ENCODE peak calls at places on chromosomes 4 and X, in six cellular contexts. One of them, this sample, is unnamed.

GRCh38 chr4:108188770-108189169 is 20.0 kb upstream of the LEF1 start:
- DNase-seq in spleen: no peak
- DNase-seq in fibroblast of lung: no peak
- DNase-seq in H1: no peak
- DNase-seq in GM23338: no peak
- DNase-seq in ovary: no peak
- DNase-seq in this sample: no peak

GRCh38 chrX:106670631-106671030 is 55.9 kb upstream of the RNF128 start:
- DNase-seq in spleen: no peak
- DNase-seq in fibroblast of lung: peak; percentile 10
- DNase-seq in H1: no peak
- DNase-seq in GM23338: no peak
- DNase-seq in ovary: no peak
- DNase-seq in this sample: no peak

GRCh38 chr4:6957148-6957520 is 47.5 kb downstream of the TBC1D14 start:
- DNase-seq in spleen: no peak
- DNase-seq in fibroblast of lung: no peak
- DNase-seq in H1: no peak
- DNase-seq in GM23338: no peak
- DNase-seq in ovary: no peak
- DNase-seq in this sample: no peak

GRCh38 chrX:133698298-133698697 is 283.0 kb upstream of the GPC4 start:
- DNase-seq in spleen: no peak
- DNase-seq in fibroblast of lung: peak; percentile 28
- DNase-seq in H1: no peak
- DNase-seq in GM23338: peak; percentile 29
- DNase-seq in ovary: no peak
- DNase-seq in this sample: no peak

GRCh38 chr4:145278341-145279121 is 98.1 kb upstream of the OTUD4 start:
- DNase-seq in spleen: no peak
- DNase-seq in fibroblast of lung: peak; percentile 87
- DNase-seq in H1: no peak
- DNase-seq in GM23338: no peak
- DNase-seq in ovary: no peak
- DNase-seq in this sample: no peak

GRCh38 chr4:41660350-41660749 is 88.2 kb downstream of the PHOX2B start:
- DNase-seq in spleen: no peak
- DNase-seq in fibroblast of lung: no peak
- DNase-seq in H1: no peak
- DNase-seq in GM23338: no peak
- DNase-seq in ovary: no peak
- DNase-seq in this sample: no peak

GRCh38 chrX:153321381-153322105 is at the start of gene PNMA6F:
- DNase-seq in spleen: no peak
- DNase-seq in fibroblast of lung: no peak
- DNase-seq in H1: no peak
- DNase-seq in GM23338: peak; percentile 36
- DNase-seq in ovary: no peak
- DNase-seq in this sample: no peak

GRCh38 chrX:46649421-46650260 is 76.1 kb downstream of the CHST7 start:
- DNase-seq in spleen: no peak
- DNase-seq in fibroblast of lung: no peak
- DNase-seq in H1: peak; percentile 13
- DNase-seq in GM23338: peak; percentile 71
- DNase-seq in ovary: peak; percentile 62
- DNase-seq in this sample: no peak

GRCh38 chr4:8278009-8278395 is 8.4 kb downstream of the HTRA3 start:
- DNase-seq in spleen: peak; percentile 32
- DNase-seq in fibroblast of lung: peak; percentile 34
- DNase-seq in H1: no peak
- DNase-seq in GM23338: no peak
- DNase-seq in ovary: peak; percentile 43
- DNase-seq in this sample: no peak

GRCh38 chr4:24143741-24144140 is 253.9 kb upstream of the PPARGC1A start:
- DNase-seq in spleen: no peak
- DNase-seq in fibroblast of lung: no peak
- DNase-seq in H1: no peak
- DNase-seq in GM23338: no peak
- DNase-seq in ovary: no peak
- DNase-seq in this sample: no peak

GRCh38 chr4:165972747-165973146 is 99.7 kb downstream of the TLL1 start:
- DNase-seq in spleen: no peak
- DNase-seq in fibroblast of lung: peak; percentile 25
- DNase-seq in H1: no peak
- DNase-seq in GM23338: no peak
- DNase-seq in ovary: no peak
- DNase-seq in this sample: no peak

GRCh38 chr4:173748353-173748752 is 218.3 kb upstream of the HAND2 start:
- DNase-seq in spleen: no peak
- DNase-seq in fibroblast of lung: no peak
- DNase-seq in H1: no peak
- DNase-seq in GM23338: no peak
- DNase-seq in ovary: no peak
- DNase-seq in this sample: no peak

GRCh38 chrX:105658136-105658535 is 164.2 kb upstream of the NRK start:
- DNase-seq in spleen: no peak
- DNase-seq in fibroblast of lung: peak; percentile 11
- DNase-seq in H1: no peak
- DNase-seq in GM23338: no peak
- DNase-seq in ovary: no peak
- DNase-seq in this sample: no peak

GRCh38 chrX:112760697-112761096 is 79.9 kb downstream of the AMOT start:
- DNase-seq in spleen: no peak
- DNase-seq in fibroblast of lung: peak; percentile 44
- DNase-seq in H1: no peak
- DNase-seq in GM23338: peak; percentile 16
- DNase-seq in ovary: no peak
- DNase-seq in this sample: no peak

GRCh38 chr4:143302526-143302925 is 34.1 kb upstream of the GAB1 start:
- DNase-seq in spleen: no peak
- DNase-seq in fibroblast of lung: peak; percentile 59
- DNase-seq in H1: no peak
- DNase-seq in GM23338: peak; percentile 24
- DNase-seq in ovary: no peak
- DNase-seq in this sample: no peak

DNA sequence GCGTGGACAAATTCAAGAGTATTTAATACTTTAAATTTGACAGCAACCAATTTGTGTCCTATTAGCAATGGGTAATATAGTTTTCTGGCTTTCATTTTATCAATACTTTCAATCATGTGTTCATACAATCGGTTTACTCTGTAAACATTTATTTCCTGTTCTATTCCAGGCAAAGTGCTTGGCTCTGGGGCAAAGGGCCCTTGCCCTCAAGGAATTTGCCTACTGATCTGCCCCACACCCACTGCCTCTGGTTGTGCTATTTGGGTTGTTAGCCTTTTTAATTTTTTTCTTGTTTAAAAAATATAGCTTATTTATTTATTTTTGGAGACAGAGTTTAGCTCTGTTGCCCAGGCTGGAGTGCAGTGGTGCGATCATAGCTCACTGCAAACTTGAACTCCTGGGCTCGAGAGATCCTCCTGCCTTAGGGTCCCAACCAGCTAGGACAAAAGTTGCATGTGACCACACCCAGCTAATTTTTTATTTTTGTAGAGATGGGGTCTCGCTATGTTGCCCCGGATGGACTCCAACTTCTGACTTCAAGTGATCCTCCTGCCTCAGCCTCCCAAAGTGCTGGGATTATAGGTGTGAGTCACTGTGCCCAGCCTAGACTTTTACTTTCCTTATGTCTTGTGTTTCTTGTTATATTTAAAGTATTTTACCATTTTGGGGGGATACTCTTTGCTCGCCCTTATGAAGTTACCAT is 30.7 kb upstream of the CBR4 start:
- DNase-seq in spleen: no peak
- DNase-seq in fibroblast of lung: no peak
- DNase-seq in H1: no peak
- DNase-seq in GM23338: no peak
- DNase-seq in ovary: no peak
- DNase-seq in this sample: no peak
- H3K4me3 ChIP-seq in spleen: no peak overlapping the region
- H3K4me3 ChIP-seq in fibroblast of lung: no peak overlapping the region
- H3K4me3 ChIP-seq in H1: no peak overlapping the region
- H3K4me3 ChIP-seq in GM23338: no peak overlapping the region
- H3K4me3 ChIP-seq in ovary: no peak overlapping the region
- H3K4me3 ChIP-seq in this sample: no peak overlapping the region

GRCh38 chr4:56308384-56308783 is 78.9 kb downstream of the AASDH start:
- DNase-seq in spleen: no peak
- DNase-seq in fibroblast of lung: no peak
- DNase-seq in H1: no peak
- DNase-seq in GM23338: no peak
- DNase-seq in ovary: no peak
- DNase-seq in this sample: no peak

GRCh38 chr4:56307423-56307822 is 79.9 kb downstream of the AASDH start:
- DNase-seq in spleen: no peak
- DNase-seq in fibroblast of lung: peak; percentile 45
- DNase-seq in H1: no peak
- DNase-seq in GM23338: no peak
- DNase-seq in ovary: no peak
- DNase-seq in this sample: peak; percentile 97

GRCh38 chr4:56311299-56311975 is 75.9 kb downstream of the AASDH start:
- DNase-seq in spleen: no peak
- DNase-seq in fibroblast of lung: no peak
- DNase-seq in H1: no peak
- DNase-seq in GM23338: no peak
- DNase-seq in ovary: no peak
- DNase-seq in this sample: no peak

GRCh38 chr4:56313132-56313531 is 74.2 kb downstream of the AASDH start:
- DNase-seq in spleen: no peak
- DNase-seq in fibroblast of lung: no peak
- DNase-seq in H1: no peak
- DNase-seq in GM23338: no peak
- DNase-seq in ovary: no peak
- DNase-seq in this sample: no peak

GRCh38 chr4:56310401-56310800 is 76.9 kb downstream of the AASDH start:
- DNase-seq in spleen: no peak
- DNase-seq in fibroblast of lung: no peak
- DNase-seq in H1: no peak
- DNase-seq in GM23338: no peak
- DNase-seq in ovary: no peak
- DNase-seq in this sample: no peak
- H3K36me3 ChIP-seq in spleen: no peaks in the 10 kb centered on the region
- H3K36me3 ChIP-seq in fibroblast of lung: no peaks in the 10 kb centered on the region
- H3K36me3 ChIP-seq in H1: peaks cover 7% of the 10 kb centered on the region
- H3K36me3 ChIP-seq in GM23338: no peaks in the 10 kb centered on the region
- H3K36me3 ChIP-seq in ovary: no peaks in the 10 kb centered on the region
- H3K36me3 ChIP-seq in this sample: peaks cover 1% of the 10 kb centered on the region

GRCh38 chr4:76219299-76220055 is 5.9 kb upstream of the SCARB2 start:
- DNase-seq in spleen: no peak
- DNase-seq in fibroblast of lung: peak; percentile 14
- DNase-seq in H1: no peak
- DNase-seq in GM23338: no peak
- DNase-seq in ovary: no peak
- DNase-seq in this sample: no peak

GRCh38 chr4:76226418-76226817 is 12.8 kb upstream of the SCARB2 start:
- DNase-seq in spleen: no peak
- DNase-seq in fibroblast of lung: no peak
- DNase-seq in H1: no peak
- DNase-seq in GM23338: no peak
- DNase-seq in ovary: no peak
- DNase-seq in this sample: no peak

DNA sequence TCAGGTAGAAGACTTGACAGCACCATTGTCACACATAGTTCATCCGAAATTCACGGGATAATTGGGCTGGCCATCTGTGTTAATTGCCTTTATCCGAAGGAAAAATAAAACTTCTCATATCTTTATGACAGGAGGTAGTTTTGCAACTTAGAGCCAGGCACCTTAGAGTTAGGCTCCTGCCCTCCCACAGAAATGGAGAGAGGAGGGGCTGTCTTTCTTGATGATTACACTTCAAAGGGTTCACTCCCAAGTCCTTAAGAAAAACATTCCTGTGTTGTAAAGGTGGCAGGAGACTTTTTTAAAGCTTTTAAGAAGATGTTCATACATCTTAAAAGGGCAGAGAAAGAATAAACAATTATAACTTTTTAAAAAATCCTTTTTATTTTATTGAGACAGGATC is 10.6 kb upstream of the SCARB2 start:
- DNase-seq in spleen: no peak
- DNase-seq in fibroblast of lung: no peak
- DNase-seq in H1: no peak
- DNase-seq in GM23338: no peak
- DNase-seq in ovary: no peak
- DNase-seq in this sample: no peak
- TF ChIP-seq CTCF in spleen: no peak
- TF ChIP-seq CTCF in fibroblast of lung: no peak
- TF ChIP-seq CTCF in H1: no peak
- TF ChIP-seq CTCF in GM23338: no peak
- TF ChIP-seq CTCF in ovary: no peak
- TF ChIP-seq CTCF in this sample: no peak

DNA sequence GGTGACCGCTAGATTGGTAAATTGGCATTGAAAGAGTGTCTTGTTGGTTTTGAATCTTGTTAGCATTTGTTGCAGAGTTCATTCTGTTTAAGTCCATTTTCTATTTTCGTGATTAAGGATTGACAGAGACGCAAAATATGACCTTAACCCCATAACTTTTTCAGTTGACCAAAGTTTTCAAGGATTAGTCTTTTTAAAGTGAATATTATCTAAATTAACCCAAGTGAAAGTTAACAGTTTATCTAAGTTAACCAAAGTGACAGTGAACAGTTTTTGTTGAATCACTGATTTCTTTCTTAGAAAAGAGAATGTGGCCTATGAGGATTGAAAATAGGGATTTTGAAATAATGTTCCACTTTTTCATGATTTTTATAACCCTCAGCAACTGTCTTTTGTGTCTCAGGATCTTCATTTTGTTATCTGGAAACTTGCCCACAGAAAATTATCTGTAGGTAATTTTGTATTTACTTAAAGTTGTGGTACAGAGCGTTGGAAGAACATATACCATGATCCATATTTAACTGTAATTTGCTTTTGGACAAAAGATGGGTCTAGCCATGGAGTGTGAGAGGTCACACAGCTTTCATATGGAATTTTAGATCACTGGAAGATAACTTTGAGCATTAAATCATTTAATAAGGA is 3.3 kb downstream of the CPEB2 start:
- DNase-seq in spleen: no peak
- DNase-seq in fibroblast of lung: no peak
- DNase-seq in H1: no peak
- DNase-seq in GM23338: no peak
- DNase-seq in ovary: no peak
- DNase-seq in this sample: no peak
- H3K4me3 ChIP-seq in spleen: peak overlapping the region; percentile 69
- H3K4me3 ChIP-seq in fibroblast of lung: peak overlapping the region; percentile 77
- H3K4me3 ChIP-seq in H1: peak overlapping the region; percentile 48
- H3K4me3 ChIP-seq in GM23338: peak overlapping the region; percentile 68
- H3K4me3 ChIP-seq in ovary: peak overlapping the region; percentile 98
- H3K4me3 ChIP-seq in this sample: peak overlapping the region; percentile 95

GRCh38 chrX:48505481-48505880 is 3.3 kb upstream of the PORCN start:
- DNase-seq in spleen: no peak
- DNase-seq in fibroblast of lung: no peak
- DNase-seq in H1: no peak
- DNase-seq in GM23338: no peak
- DNase-seq in ovary: no peak
- DNase-seq in this sample: no peak
- H3K36me3 ChIP-seq in spleen: no peaks in the 10 kb centered on the region
- H3K36me3 ChIP-seq in fibroblast of lung: no peaks in the 10 kb centered on the region
- H3K36me3 ChIP-seq in H1: no peaks in the 10 kb centered on the region
- H3K36me3 ChIP-seq in GM23338: no peaks in the 10 kb centered on the region
- H3K36me3 ChIP-seq in ovary: no peaks in the 10 kb centered on the region
- H3K36me3 ChIP-seq in this sample: no peaks in the 10 kb centered on the region

GRCh38 chrX:115693476-115693875 is 132.5 kb downstream of the PLS3 start:
- DNase-seq in spleen: no peak
- DNase-seq in fibroblast of lung: no peak
- DNase-seq in H1: no peak
- DNase-seq in GM23338: peak; percentile 74
- DNase-seq in ovary: no peak
- DNase-seq in this sample: no peak
- TF ChIP-seq CTCF in spleen: no peak
- TF ChIP-seq CTCF in fibroblast of lung: no peak
- TF ChIP-seq CTCF in H1: no peak
- TF ChIP-seq CTCF in GM23338: no peak
- TF ChIP-seq CTCF in ovary: no peak
- TF ChIP-seq CTCF in this sample: no peak